ENCODE peak calls at places on chromosomes 13 and 19, in nine cellular contexts. C, K, L, M, G, O, Q, U and A are unnamed samples.

GRCh38 chr19:37334179-37335071 is 36.5 kb upstream of the ZNF527 start:
- DNase-seq in O (peak), K (peak), C (peak), Q (no peak), G (peak), L (peak), M (no peak), U (peak), A (peak)

GRCh38 chr13:26544707-26545106 is 12.8 kb upstream of the WASF3 start:
- DNase-seq in L (no peak), U (no peak), Q (no peak), O (no peak), K (no peak), G (no peak), M (no peak), C (no peak), A (no peak)

GRCh38 chr19:45638930-45639729 is at the start of gene EML2:
- DNase-seq in O (no peak), G (no peak), Q (peak), C (no peak), M (peak), U (no peak), K (peak), L (peak), A (peak)

GRCh38 chr19:40139533-40140287 is 49.0 kb upstream of the ZNF780A start:
- DNase-seq in L (peak), G (no peak), K (peak), Q (peak), M (peak), O (no peak), C (no peak), U (peak), A (no peak)

GRCh38 chr13:49319555-49320350 is 72.0 kb downstream of the CDADC1 start:
- DNase-seq in O (no peak), G (no peak), M (no peak), L (no peak), C (no peak), U (no peak), K (no peak), Q (peak), A (no peak)

GRCh38 chr13:110126391-110126961 is 180.5 kb downstream of the COL4A1 start:
- DNase-seq in K (peak), G (no peak), Q (no peak), U (peak), O (no peak), C (peak), L (no peak), M (no peak), A (no peak)

GRCh38 chr13:23628765-23629565 is 58.8 kb downstream of the TNFRSF19 start:
- DNase-seq in U (no peak), G (no peak), O (no peak), K (no peak), M (no peak), L (no peak), Q (peak), C (no peak), A (no peak)

GRCh38 chr13:111383591-111384440 is 63.4 kb downstream of the TEX29 start:
- DNase-seq in K (no peak), M (no peak), G (no peak), Q (no peak), C (no peak), U (no peak), O (no peak), L (no peak), A (peak)

GRCh38 chr19:18999016-18999758 is 34.1 kb downstream of the SUGP2 start:
- DNase-seq in U (no peak), O (no peak), M (no peak), G (no peak), K (peak), L (no peak), C (no peak), Q (no peak), A (no peak)

GRCh38 chr13:73224708-73225107 is 165.9 kb downstream of the KLF5 start:
- DNase-seq in K (no peak), U (no peak), C (no peak), Q (no peak), M (no peak), G (no peak), O (no peak), L (peak), A (no peak)

GRCh38 chr13:55359067-55359466 is 1781.7 kb upstream of the PRR20A start:
- DNase-seq in C (no peak), Q (no peak), M (no peak), O (no peak), K (no peak), L (no peak), G (no peak), U (no peak), A (no peak)

GRCh38 chr19:2797280-2797679 is 12.0 kb downstream of the THOP1 start:
- DNase-seq in C (no peak), U (no peak), O (no peak), M (no peak), K (no peak), G (no peak), L (no peak), Q (no peak), A (no peak)

GRCh38 chr19:42066075-42066754 is 3.8 kb downstream of the GRIK5 start:
- DNase-seq in M (no peak), K (peak), G (no peak), Q (peak), L (no peak), C (no peak), U (no peak), O (no peak), A (no peak)